ENCODE peak calls at places on chromosomes 11 and 22, in seven cellular contexts. W, N, F, J, U, P and D are unnamed samples.

GRCh38 chr11:118641463-118642019 is 34.1 kb downstream of the PHLDB1 start:
- DNase-seq in W (no peak), U (no peak), J (no peak), N (no peak), P (peak; percentile 57), F (no peak), D (peak; percentile 71)

GRCh38 chr11:35968386-35969088 is 24.7 kb downstream of the LDLRAD3 start:
- DNase-seq in U (peak; percentile 33), W (no peak), P (no peak), J (no peak), N (peak; percentile 54), F (peak; percentile 48), D (no peak)

GRCh38 chr11:135027461-135027860 is 615.4 kb upstream of the B3GAT1 start:
- DNase-seq in J (no peak), P (no peak), W (peak; percentile 42), F (no peak), N (peak; percentile 28), U (peak; percentile 31), D (peak; percentile 33)

GRCh38 chr22:48319321-48320047 is 1508.2 kb downstream of the BRD1 start:
- DNase-seq in F (no peak), N (no peak), U (no peak), J (no peak), P (peak; percentile 27), W (no peak), D (no peak)

GRCh38 chr11:116557261-116557660 is 215.5 kb downstream of the BUD13 start:
- DNase-seq in N (no peak), F (no peak), J (no peak), U (no peak), P (no peak), W (peak; percentile 19), D (no peak)

GRCh38 chr22:48941903-48942625 is 885.6 kb downstream of the BRD1 start:
- DNase-seq in N (no peak), U (no peak), P (no peak), J (no peak), F (no peak), W (no peak), D (no peak)

GRCh38 chr11:114566273-114566672 is 6.6 kb upstream of the NXPE1 start:
- DNase-seq in J (no peak), F (no peak), W (no peak), U (no peak), P (no peak), N (no peak), D (no peak)

GRCh38 chr11:105244157-105244820 is 104.7 kb upstream of the CARD18 start:
- DNase-seq in N (peak; percentile 84), F (no peak), U (peak; percentile 98), P (no peak), W (peak; percentile 96), J (peak; percentile 51), D (peak; percentile 95)

GRCh38 chr11:61955416-61956135 is 5.4 kb downstream of the BEST1 start:
- DNase-seq in U (no peak), J (no peak), P (peak; percentile 84), F (no peak), N (no peak), W (no peak), D (no peak)

GRCh38 chr11:34234086-34234740 is 123.6 kb downstream of the ABTB2 start:
- DNase-seq in J (no peak), F (no peak), U (peak; percentile 78), P (no peak), W (peak; percentile 82), N (no peak), D (peak; percentile 56)

GRCh38 chr11:120184946-120185677 is 25.7 kb upstream of the OAF start:
- DNase-seq in J (no peak), U (peak; percentile 48), N (peak; percentile 58), W (peak; percentile 36), P (peak; percentile 87), F (no peak), D (peak; percentile 13)

GRCh38 chr11:69531717-69532088 is 50.2 kb downstream of the LINC01488 start:
- DNase-seq in P (no peak), N (no peak), W (no peak), F (no peak), J (no peak), U (no peak), D (no peak)

GRCh38 chr11:125088576-125089455 is 22.6 kb downstream of the TMEM218 start:
- DNase-seq in N (no peak), J (no peak), P (no peak), U (no peak), F (no peak), W (no peak), D (no peak)

GRCh38 chr22:30890689-30891442 is 77.7 kb downstream of the MORC2 start:
- DNase-seq in N (peak; percentile 60), W (peak; percentile 10), P (peak; percentile 68), F (no peak), J (peak; percentile 3), U (peak; percentile 10), D (no peak)

GRCh38 chr11:39569784-39570183 is 1889.7 kb downstream of the LRRC4C start:
- DNase-seq in W (no peak), N (no peak), J (no peak), F (no peak), U (no peak), P (no peak), D (no peak)

GRCh38 chr11:121889168-121889567 is 226.8 kb downstream of the BLID start:
- DNase-seq in F (no peak), U (peak; percentile 41), W (peak; percentile 39), N (no peak), J (no peak), P (no peak), D (no peak)

GRCh38 chr11:296206-296975 is 2.9 kb downstream of the IFITM5 start:
- DNase-seq in J (no peak), W (no peak), U (no peak), P (peak; percentile 34), N (no peak), F (no peak), D (no peak)

GRCh38 chr22:31177420-31178162 is 17.6 kb downstream of the RNF185 start:
- DNase-seq in F (no peak), P (no peak), N (peak; percentile 91), W (peak; percentile 99), U (peak; percentile 96), J (peak; percentile 61), D (peak; percentile 65)

GRCh38 chr22:30392661-30393321 is 4.0 kb upstream of the SEC14L2 start:
- DNase-seq in P (no peak), N (no peak), F (no peak), J (no peak), U (no peak), W (no peak), D (peak; percentile 40)